ENCODE peak calls at places on chromosomes 6 and 20, in seven cellular contexts. One of them, this sample, is unnamed.

GRCh38 chr6:127520061-127520460 is 926 bp upstream of the MTCL3 start:
- DNase-seq in breast epithelium: no peak
- DNase-seq in right lobe of liver: no peak
- DNase-seq in anterior cingulate cortex: no peak
- DNase-seq in T-helper 2 cell: no peak
- DNase-seq in left ventricle myocardium superior: no peak
- DNase-seq in NCI-H1930: no peak
- DNase-seq in this sample: no peak

GRCh38 chr6:14703586-14703985 is 542.3 kb upstream of the JARID2 start:
- DNase-seq in breast epithelium: no peak
- DNase-seq in right lobe of liver: no peak
- DNase-seq in anterior cingulate cortex: no peak
- DNase-seq in T-helper 2 cell: no peak
- DNase-seq in left ventricle myocardium superior: no peak
- DNase-seq in NCI-H1930: no peak
- DNase-seq in this sample: no peak

GRCh38 chr6:144417686-144418085 is 132.6 kb downstream of the UTRN start:
- DNase-seq in breast epithelium: no peak
- DNase-seq in right lobe of liver: no peak
- DNase-seq in anterior cingulate cortex: no peak
- DNase-seq in T-helper 2 cell: no peak
- DNase-seq in left ventricle myocardium superior: no peak
- DNase-seq in NCI-H1930: no peak
- DNase-seq in this sample: no peak

GRCh38 chr20:1326031-1326930 is 2.7 kb downstream of the SDCBP2 start:
- DNase-seq in breast epithelium: peak; percentile 4
- DNase-seq in right lobe of liver: no peak
- DNase-seq in anterior cingulate cortex: no peak
- DNase-seq in T-helper 2 cell: no peak
- DNase-seq in left ventricle myocardium superior: no peak
- DNase-seq in NCI-H1930: no peak
- DNase-seq in this sample: no peak

GRCh38 chr6:163579111-163579879 is 164.8 kb downstream of the QKI start:
- DNase-seq in breast epithelium: no peak
- DNase-seq in right lobe of liver: no peak
- DNase-seq in anterior cingulate cortex: peak; percentile 43
- DNase-seq in T-helper 2 cell: no peak
- DNase-seq in left ventricle myocardium superior: no peak
- DNase-seq in NCI-H1930: no peak
- DNase-seq in this sample: peak; percentile 53

GRCh38 chr6:135299256-135299655 is 118.1 kb downstream of the MYB start:
- DNase-seq in breast epithelium: no peak
- DNase-seq in right lobe of liver: no peak
- DNase-seq in anterior cingulate cortex: no peak
- DNase-seq in T-helper 2 cell: no peak
- DNase-seq in left ventricle myocardium superior: no peak
- DNase-seq in NCI-H1930: no peak
- DNase-seq in this sample: no peak

GRCh38 chr20:17747431-17747846 is 47.7 kb downstream of the BANF2 start:
- DNase-seq in breast epithelium: no peak
- DNase-seq in right lobe of liver: no peak
- DNase-seq in anterior cingulate cortex: peak; percentile 15
- DNase-seq in T-helper 2 cell: no peak
- DNase-seq in left ventricle myocardium superior: no peak
- DNase-seq in NCI-H1930: no peak
- DNase-seq in this sample: no peak

GRCh38 chr6:146028250-146028789 is 542 bp upstream of the GRM1 start:
- DNase-seq in breast epithelium: no peak
- DNase-seq in right lobe of liver: peak; percentile 65
- DNase-seq in anterior cingulate cortex: peak; percentile 26
- DNase-seq in T-helper 2 cell: no peak
- DNase-seq in left ventricle myocardium superior: peak; percentile 77
- DNase-seq in NCI-H1930: no peak
- DNase-seq in this sample: peak; percentile 80

GRCh38 chr6:165383323-165383722 is 73.9 kb upstream of the C6orf118 start:
- DNase-seq in breast epithelium: no peak
- DNase-seq in right lobe of liver: no peak
- DNase-seq in anterior cingulate cortex: no peak
- DNase-seq in T-helper 2 cell: no peak
- DNase-seq in left ventricle myocardium superior: no peak
- DNase-seq in NCI-H1930: no peak
- DNase-seq in this sample: no peak

GRCh38 chr6:78599526-78599925 is 267.8 kb upstream of the IRAK1BP1 start:
- DNase-seq in breast epithelium: no peak
- DNase-seq in right lobe of liver: no peak
- DNase-seq in anterior cingulate cortex: no peak
- DNase-seq in T-helper 2 cell: no peak
- DNase-seq in left ventricle myocardium superior: no peak
- DNase-seq in NCI-H1930: no peak
- DNase-seq in this sample: no peak

GRCh38 chr6:169847773-169848380 is 96.5 kb downstream of the ERMARD start:
- DNase-seq in breast epithelium: no peak
- DNase-seq in right lobe of liver: no peak
- DNase-seq in anterior cingulate cortex: no peak
- DNase-seq in T-helper 2 cell: no peak
- DNase-seq in left ventricle myocardium superior: no peak
- DNase-seq in NCI-H1930: no peak
- DNase-seq in this sample: peak; percentile 53

GRCh38 chr20:48949304-48950170 is 28.0 kb downstream of the ARFGEF2 start:
- DNase-seq in breast epithelium: no peak
- DNase-seq in right lobe of liver: no peak
- DNase-seq in anterior cingulate cortex: no peak
- DNase-seq in T-helper 2 cell: no peak
- DNase-seq in left ventricle myocardium superior: no peak
- DNase-seq in NCI-H1930: no peak
- DNase-seq in this sample: no peak

GRCh38 chr6:87259791-87260190 is 62.6 kb upstream of the SMIM8 start:
- DNase-seq in breast epithelium: no peak
- DNase-seq in right lobe of liver: no peak
- DNase-seq in anterior cingulate cortex: no peak
- DNase-seq in T-helper 2 cell: no peak
- DNase-seq in left ventricle myocardium superior: no peak
- DNase-seq in NCI-H1930: no peak
- DNase-seq in this sample: no peak

GRCh38 chr6:40039042-40039441 is 104.8 kb upstream of the MOCS1 start:
- DNase-seq in breast epithelium: no peak
- DNase-seq in right lobe of liver: no peak
- DNase-seq in anterior cingulate cortex: no peak
- DNase-seq in T-helper 2 cell: no peak
- DNase-seq in left ventricle myocardium superior: no peak
- DNase-seq in NCI-H1930: no peak
- DNase-seq in this sample: no peak

GRCh38 chr6:150720774-150721233 is 121.1 kb downstream of the PLEKHG1 start:
- DNase-seq in breast epithelium: no peak
- DNase-seq in right lobe of liver: no peak
- DNase-seq in anterior cingulate cortex: no peak
- DNase-seq in T-helper 2 cell: no peak
- DNase-seq in left ventricle myocardium superior: no peak
- DNase-seq in NCI-H1930: no peak
- DNase-seq in this sample: no peak

This sample was measured in upper lobe of right lung.